ENCODE peak calls at places on chromosomes 3 and 15, in nine cellular contexts. N is stimulated activated CD8-positive, alpha-beta memory T cell treated with anti-CD3 and anti-CD28 coated beads, Interleukin-4, amount 100 ng/mL, for 4 hours; W is activated naive CD4-positive, alpha-beta T cell treated with anti-CD3 and anti-CD28 coated beads, Interleukin-2, amount 50 U/mL, for 72 hours; M is right cardiac atrium; F is Karpas-422; O is head of caudate nucleus; S is stimulated activated naive CD8-positive, alpha-beta T cell treated with anti-CD3 and anti-CD28 coated beads, Interleukin-15, Interleukin-2, amounts not matched to agents 100 U/mL and 50 U/mL, for 24 hours; D is COR-L47; U is HS-27A. P is an unnamed sample.

GRCh38 chr3:134212898-134213665 is 37.6 kb downstream of the RYK start:
- DNase-seq in N (peak; percentile 95), W (peak; percentile 91), M (peak; percentile 90), F (peak; percentile 90), O (peak; percentile 95), S (peak; percentile 93), D (peak; percentile 75), U (peak; percentile 50), P (peak; percentile 81)

GRCh38 chr3:123608263-123608937 is 23.5 kb upstream of the HACD2 start:
- DNase-seq in N (no peak), W (no peak), M (no peak), F (no peak), O (no peak), S (no peak), D (no peak), U (no peak), P (no peak)

GRCh38 chr3:143974181-143974876 is 2.7 kb downstream of the DIPK2A start:
- DNase-seq in N (no peak), W (no peak), M (no peak), F (no peak), O (no peak), S (no peak), D (no peak), U (no peak), P (no peak)

GRCh38 chr15:67280217-67280616 is 25.6 kb downstream of the IQCH start:
- DNase-seq in N (no peak), W (no peak), M (no peak), F (no peak), O (no peak), S (no peak), D (no peak), U (no peak), P (no peak)

GRCh38 chr15:81029416-81030367 is 29.0 kb downstream of the TLNRD1 start:
- DNase-seq in N (no peak), W (no peak), M (no peak), F (no peak), O (no peak), S (no peak), D (no peak), U (no peak), P (no peak)

GRCh38 chr3:13106308-13106970 is 33.2 kb upstream of the IQSEC1 start:
- DNase-seq in N (no peak), W (no peak), M (no peak), F (no peak), O (no peak), S (no peak), D (no peak), U (peak; percentile 8), P (no peak)

GRCh38 chr3:97914390-97914789 is 57.8 kb downstream of the RIOX2 start:
- DNase-seq in N (no peak), W (no peak), M (no peak), F (no peak), O (no peak), S (no peak), D (no peak), U (no peak), P (no peak)

GRCh38 chr15:99307735-99308134 is 56.5 kb downstream of the LRRC28 start:
- DNase-seq in N (no peak), W (no peak), M (no peak), F (no peak), O (no peak), S (no peak), D (no peak), U (no peak), P (no peak)

GRCh38 chr15:101528917-101529299 is 39.4 kb upstream of the PCSK6 start:
- DNase-seq in N (no peak), W (no peak), M (no peak), F (no peak), O (no peak), S (no peak), D (no peak), U (no peak), P (no peak)

GRCh38 chr15:40844543-40844981 is 714 bp downstream of the SPINT1 start:
- DNase-seq in N (no peak), W (peak; percentile 52), M (peak; percentile 72), F (no peak), O (no peak), S (peak; percentile 50), D (peak; percentile 8), U (no peak), P (no peak)

GRCh38 chr15:75349851-75350588 is 3.2 kb downstream of the NEIL1 start:
- DNase-seq in N (peak; percentile 45), W (peak; percentile 61), M (peak; percentile 66), F (peak; percentile 69), O (no peak), S (peak; percentile 85), D (no peak), U (no peak), P (no peak)

GRCh38 chr15:34436126-34436955 is 1.3 kb downstream of the GOLGA8A start:
- DNase-seq in N (no peak), W (no peak), M (peak; percentile 38), F (no peak), O (no peak), S (peak; percentile 30), D (no peak), U (no peak), P (no peak)

GRCh38 chr3:31544634-31545033 is 11.9 kb downstream of the STT3B start:
- DNase-seq in N (no peak), W (no peak), M (peak; percentile 66), F (no peak), O (no peak), S (no peak), D (no peak), U (no peak), P (no peak)

GRCh38 chr3:42526616-42527367 is 24.3 kb downstream of the VIPR1 start:
- DNase-seq in N (no peak), W (peak; percentile 47), M (peak; percentile 50), F (no peak), O (no peak), S (peak; percentile 68), D (no peak), U (no peak), P (no peak)

GRCh38 chr15:63374686-63375520 is 6.7 kb downstream of the CA12 start:
- DNase-seq in N (no peak), W (peak; percentile 41), M (peak; percentile 78), F (no peak), O (no peak), S (peak; percentile 55), D (peak; percentile 16), U (peak; percentile 51), P (no peak)

GRCh38 chr15:80937718-80938117 is 51.9 kb downstream of the MESD start:
- DNase-seq in N (no peak), W (no peak), M (no peak), F (no peak), O (no peak), S (no peak), D (no peak), U (no peak), P (no peak)

GRCh38 chr3:48034000-48034516 is 17.8 kb upstream of the MAP4 start:
- DNase-seq in N (no peak), W (no peak), M (no peak), F (no peak), O (no peak), S (no peak), D (no peak), U (no peak), P (peak; percentile 27)

GRCh38 chr3:18745472-18745871 is 320.3 kb upstream of the SATB1 start:
- DNase-seq in N (no peak), W (no peak), M (no peak), F (no peak), O (no peak), S (no peak), D (no peak), U (no peak), P (no peak)